ENCODE peak calls at places on chromosome 1, in seven cellular contexts. W is T-helper 2 cell, T is NCI-H748 treated with DMSO at 0.1 percent for 48 hours, J is ovary, O is mesendoderm, X is RKO, B is left lung. G is an unnamed sample.

GRCh38 chr1:6294080-6294867 is 33.4 kb upstream of the GPR153 start:
- DNase-seq in W (no peak), T (no peak), J (no peak), O (no peak), X (no peak), B (peak), G (no peak)

GRCh38 chr1:183711691-183712401 is 58.7 kb upstream of the APOBEC4 start:
- DNase-seq in W (no peak), T (no peak), J (no peak), O (peak), X (no peak), B (no peak), G (no peak)

GRCh38 chr1:39733161-39733560 is 5.5 kb upstream of the PPIE start:
- DNase-seq in W (no peak), T (no peak), J (no peak), O (no peak), X (no peak), B (no peak), G (no peak)

GRCh38 chr1:218317061-218317460 is 28.1 kb upstream of the TGFB2 start:
- DNase-seq in W (no peak), T (no peak), J (no peak), O (no peak), X (no peak), B (no peak), G (no peak)

GRCh38 chr1:229880271-229881170 is 186.5 kb upstream of the GALNT2 start:
- DNase-seq in W (no peak), T (no peak), J (no peak), O (no peak), X (no peak), B (no peak), G (no peak)

GRCh38 chr1:247487057-247487456 is 29.2 kb upstream of the OR2B11 start:
- DNase-seq in W (no peak), T (peak), J (no peak), O (peak), X (peak), B (no peak), G (no peak)

GRCh38 chr1:231161711-231162299 is at the start of gene TRIM67:
- DNase-seq in W (no peak), T (peak), J (peak), O (peak), X (no peak), B (no peak), G (no peak)

GRCh38 chr1:108595510-108595909 is 35.6 kb downstream of the EEIG2 start:
- DNase-seq in W (no peak), T (no peak), J (no peak), O (peak), X (no peak), B (no peak), G (no peak)

GRCh38 chr1:168121314-168122029 is 15.3 kb downstream of the GPR161 start:
- DNase-seq in W (no peak), T (no peak), J (peak), O (no peak), X (no peak), B (no peak), G (no peak)

G was measured in spleen.